ENCODE peak calls at places on chromosomes 13 and 19, in five cellular contexts. One of them, this sample, is unnamed.

GRCh38 chr19:33257828-33258227 is 32.2 kb upstream of the SLC7A10 start:
- DNase-seq in WERI-Rb-1: no peak
- DNase-seq in thyroid gland: no peak
- DNase-seq in substantia nigra: no peak
- DNase-seq in left lung: peak; percentile 8
- DNase-seq in this sample: no peak

GRCh38 chr13:48094404-48094780 is 512 bp downstream of the MED4 start:
- DNase-seq in WERI-Rb-1: no peak
- DNase-seq in thyroid gland: no peak
- DNase-seq in substantia nigra: no peak
- DNase-seq in left lung: no peak
- DNase-seq in this sample: no peak

GRCh38 chr13:52359534-52359933 is 46.4 kb downstream of the THSD1 start:
- DNase-seq in WERI-Rb-1: no peak
- DNase-seq in thyroid gland: no peak
- DNase-seq in substantia nigra: no peak
- DNase-seq in left lung: no peak
- DNase-seq in this sample: no peak

GRCh38 chr19:38564981-38565685 is 52.6 kb downstream of the MAP4K1 start:
- DNase-seq in WERI-Rb-1: no peak
- DNase-seq in thyroid gland: no peak
- DNase-seq in substantia nigra: no peak
- DNase-seq in left lung: peak; percentile 82
- DNase-seq in this sample: peak; percentile 82

GRCh38 chr13:98033277-98034247 is 80.1 kb downstream of the IPO5 start:
- DNase-seq in WERI-Rb-1: peak; percentile 74
- DNase-seq in thyroid gland: peak; percentile 48
- DNase-seq in substantia nigra: no peak
- DNase-seq in left lung: no peak
- DNase-seq in this sample: no peak

GRCh38 chr13:59766236-59766635 is 397.5 kb downstream of the DIAPH3 start:
- DNase-seq in WERI-Rb-1: no peak
- DNase-seq in thyroid gland: no peak
- DNase-seq in substantia nigra: no peak
- DNase-seq in left lung: no peak
- DNase-seq in this sample: no peak

GRCh38 chr13:30303269-30303668 is 4.1 kb downstream of the KATNAL1 start:
- DNase-seq in WERI-Rb-1: no peak
- DNase-seq in thyroid gland: no peak
- DNase-seq in substantia nigra: no peak
- DNase-seq in left lung: no peak
- DNase-seq in this sample: no peak

GRCh38 chr19:41542622-41543021 is 33.3 kb upstream of the CEACAM21 start:
- DNase-seq in WERI-Rb-1: no peak
- DNase-seq in thyroid gland: no peak
- DNase-seq in substantia nigra: no peak
- DNase-seq in left lung: no peak
- DNase-seq in this sample: no peak

GRCh38 chr19:48501961-48502719 is 9.5 kb downstream of the LMTK3 start:
- DNase-seq in WERI-Rb-1: peak; percentile 91
- DNase-seq in thyroid gland: peak; percentile 96
- DNase-seq in substantia nigra: no peak
- DNase-seq in left lung: peak; percentile 94
- DNase-seq in this sample: peak; percentile 97

GRCh38 chr19:9306443-9306842 is 3.2 kb downstream of the ZNF699 start:
- DNase-seq in WERI-Rb-1: no peak
- DNase-seq in thyroid gland: no peak
- DNase-seq in substantia nigra: no peak
- DNase-seq in left lung: no peak
- DNase-seq in this sample: no peak

DNA sequence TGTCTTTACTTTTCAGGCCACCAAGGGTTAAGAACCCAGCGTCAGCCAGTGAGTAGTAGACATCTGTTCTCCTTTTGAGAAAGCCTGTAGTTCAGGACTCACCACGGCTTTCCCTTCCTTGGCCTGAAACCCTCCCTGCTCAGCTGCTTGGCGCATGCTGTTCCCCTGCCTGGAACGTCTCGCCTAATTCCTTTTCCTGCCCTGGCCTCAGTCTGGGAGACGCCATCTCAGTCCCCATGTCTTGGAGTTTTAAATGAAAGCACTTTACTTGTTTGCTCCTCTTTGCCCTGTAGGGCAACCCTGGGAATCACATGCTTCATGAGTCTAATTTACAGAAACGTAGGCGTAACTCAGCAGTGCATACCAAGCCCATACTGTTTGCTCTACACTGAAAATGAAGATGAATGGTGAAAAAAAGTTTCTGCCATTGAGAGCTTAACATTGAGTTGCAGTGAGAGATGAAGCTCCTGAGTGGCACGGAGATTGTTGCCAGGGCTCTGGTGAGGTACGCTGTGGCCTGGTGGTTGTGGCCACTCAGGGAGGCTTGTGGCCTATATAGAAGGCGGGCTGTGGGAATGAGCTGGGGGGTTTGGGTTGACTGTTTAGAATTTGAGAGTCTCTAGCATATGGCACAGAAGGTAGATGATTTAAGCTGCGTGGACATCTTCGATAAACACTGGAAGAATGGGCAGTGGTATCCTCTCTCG is 52.8 kb downstream of the GATAD2A start:
- DNase-seq in WERI-Rb-1: no peak
- DNase-seq in thyroid gland: no peak
- DNase-seq in substantia nigra: no peak
- DNase-seq in left lung: peak; percentile 18
- DNase-seq in this sample: no peak
- H3K27ac ChIP-seq in WERI-Rb-1: no peak overlapping the region
- H3K27ac ChIP-seq in thyroid gland: peak overlapping the region; percentile 1
- H3K27ac ChIP-seq in substantia nigra: no peak overlapping the region
- H3K27ac ChIP-seq in left lung: no peak overlapping the region
- H3K27ac ChIP-seq in this sample: peak overlapping the region; percentile 82

GRCh38 chr13:75704942-75705320 is 68.8 kb downstream of the LMO7 start:
- DNase-seq in WERI-Rb-1: no peak
- DNase-seq in thyroid gland: peak; percentile 33
- DNase-seq in substantia nigra: no peak
- DNase-seq in left lung: peak; percentile 72
- DNase-seq in this sample: peak; percentile 84
- H3K27ac ChIP-seq in WERI-Rb-1: no peak overlapping the region
- H3K27ac ChIP-seq in thyroid gland: peak overlapping the region; percentile 49
- H3K27ac ChIP-seq in substantia nigra: no peak overlapping the region
- H3K27ac ChIP-seq in left lung: peak overlapping the region; percentile 84
- H3K27ac ChIP-seq in this sample: peak overlapping the region; percentile 80

DNA sequence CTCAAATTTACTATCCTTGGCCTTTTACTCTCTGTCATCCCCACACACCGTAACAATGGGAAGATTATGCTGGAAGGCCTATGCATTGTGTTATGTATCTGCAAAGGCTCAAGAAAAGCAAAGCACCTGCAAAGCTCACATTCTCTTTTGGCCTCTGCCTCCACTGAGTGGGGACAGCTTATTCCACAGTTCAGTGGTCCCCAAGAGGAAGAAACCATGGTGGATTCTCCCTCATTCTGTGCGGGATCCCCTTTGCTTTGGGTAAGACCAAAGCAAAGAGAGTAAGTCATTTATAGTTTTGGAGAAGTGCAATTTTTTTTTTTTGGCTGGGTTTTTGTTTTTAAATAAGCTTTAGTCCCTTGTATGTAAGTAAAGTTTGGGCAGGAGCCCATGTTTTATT is 530.5 kb downstream of the FGF9 start:
- DNase-seq in WERI-Rb-1: no peak
- DNase-seq in thyroid gland: no peak
- DNase-seq in substantia nigra: no peak
- DNase-seq in left lung: no peak
- DNase-seq in this sample: no peak
- H3K27ac ChIP-seq in WERI-Rb-1: no peak overlapping the region
- H3K27ac ChIP-seq in thyroid gland: no peak overlapping the region
- H3K27ac ChIP-seq in substantia nigra: no peak overlapping the region
- H3K27ac ChIP-seq in left lung: no peak overlapping the region
- H3K27ac ChIP-seq in this sample: no peak overlapping the region

DNA sequence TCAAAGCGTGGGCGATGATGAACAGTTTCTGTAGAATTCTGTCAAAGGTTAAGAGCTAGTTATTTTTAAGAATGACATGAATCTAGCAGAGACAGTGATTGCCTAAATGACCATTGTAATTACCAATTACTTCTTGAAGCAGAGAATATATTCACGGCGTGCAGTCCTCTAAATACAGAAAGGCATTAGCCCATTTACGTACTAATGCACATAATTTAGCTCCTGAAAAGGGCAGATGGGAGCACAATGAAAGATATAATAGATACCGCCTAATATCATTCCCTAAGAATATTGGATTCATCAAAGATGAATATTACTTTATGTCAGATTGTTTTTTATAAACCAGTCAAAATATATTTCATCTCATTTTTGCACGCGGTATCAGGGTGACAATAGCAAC is 212.4 kb downstream of the URI1 start:
- DNase-seq in WERI-Rb-1: no peak
- DNase-seq in thyroid gland: no peak
- DNase-seq in substantia nigra: no peak
- DNase-seq in left lung: no peak
- DNase-seq in this sample: no peak
- H3K27ac ChIP-seq in WERI-Rb-1: no peak overlapping the region
- H3K27ac ChIP-seq in thyroid gland: no peak overlapping the region
- H3K27ac ChIP-seq in substantia nigra: no peak overlapping the region
- H3K27ac ChIP-seq in left lung: no peak overlapping the region
- H3K27ac ChIP-seq in this sample: no peak overlapping the region